ENCODE peak calls at places on chromosome 3, in eight cellular contexts. F is caudate nucleus; T is AG04449; P is HFFc6; N is HEK293T; B is activated CD4-positive, alpha-beta T cell treated with anti-CD3 and anti-CD28 coated beads, Interleukin-2, amount 10 ng/mL, durations not matched to agents 7 days and 5 days; E is NCI-H748 treated with DMSO at 0.1 percent for 48 hours; U is HL-60. G is an unnamed sample.

GRCh38 chr3:25713316-25713967 is 48.7 kb upstream of the TOP2B start:
- DNase-seq in F (no peak), T (no peak), P (no peak), N (no peak), B (no peak), E (no peak), U (no peak), G (no peak)

GRCh38 chr3:112579697-112580096 is 17.9 kb downstream of the SLC35A5 start:
- DNase-seq in F (no peak), T (peak; percentile 16), P (peak; percentile 76), N (no peak), B (no peak), E (no peak), U (no peak), G (no peak)

GRCh38 chr3:128496019-128496601 is 3.1 kb upstream of the GATA2 start:
- DNase-seq in F (no peak), T (no peak), P (no peak), N (no peak), B (no peak), E (no peak), U (no peak), G (no peak)

GRCh38 chr3:197958346-197958745 is 1.7 kb upstream of the LMLN start:
- DNase-seq in F (no peak), T (no peak), P (no peak), N (no peak), B (no peak), E (no peak), U (peak; percentile 26), G (no peak)

GRCh38 chr3:33083958-33084357 is 13.0 kb downstream of the GLB1 start:
- DNase-seq in F (no peak), T (no peak), P (no peak), N (no peak), B (no peak), E (no peak), U (no peak), G (no peak)

GRCh38 chr3:184368116-184368803 is 6.8 kb downstream of the POLR2H start:
- DNase-seq in F (no peak), T (no peak), P (no peak), N (no peak), B (no peak), E (no peak), U (no peak), G (no peak)

GRCh38 chr3:146390967-146391366 is 78.4 kb downstream of the PLSCR2 start:
- DNase-seq in F (no peak), T (peak; percentile 80), P (peak; percentile 49), N (no peak), B (no peak), E (no peak), U (no peak), G (no peak)

GRCh38 chr3:138936763-138937689 is 9.9 kb downstream of the FOXL2 start:
- DNase-seq in F (no peak), T (no peak), P (no peak), N (no peak), B (no peak), E (no peak), U (no peak), G (no peak)

GRCh38 chr3:29410660-29411405 is 130.0 kb downstream of the RBMS3 start:
- DNase-seq in F (no peak), T (no peak), P (no peak), N (no peak), B (no peak), E (no peak), U (no peak), G (no peak)

GRCh38 chr3:20280257-20280656 is 94.3 kb upstream of the SGO1 start:
- DNase-seq in F (no peak), T (no peak), P (no peak), N (no peak), B (peak; percentile 10), E (no peak), U (peak; percentile 80), G (no peak)

GRCh38 chr3:67529337-67529736 is 125.1 kb downstream of the SUCLG2 start:
- DNase-seq in F (no peak), T (no peak), P (no peak), N (no peak), B (no peak), E (no peak), U (no peak), G (no peak)

GRCh38 chr3:69791919-69792399 is 52.7 kb downstream of the MITF start:
- DNase-seq in F (no peak), T (no peak), P (peak; percentile 70), N (peak; percentile 14), B (no peak), E (no peak), U (no peak), G (no peak)

GRCh38 chr3:154294016-154294415 is 30.3 kb downstream of the DHX36 start:
- DNase-seq in F (no peak), T (no peak), P (no peak), N (no peak), B (no peak), E (no peak), U (no peak), G (no peak)

GRCh38 chr3:16132926-16133325 is 41.6 kb upstream of the GALNT15 start:
- DNase-seq in F (no peak), T (no peak), P (no peak), N (no peak), B (no peak), E (no peak), U (no peak), G (no peak)

GRCh38 chr3:113441051-113441770 is at the start of gene CFAP44:
- DNase-seq in F (peak; percentile 77), T (no peak), P (no peak), N (no peak), B (peak; percentile 51), E (no peak), U (no peak), G (no peak)

GRCh38 chr3:39350714-39351113 is 21.2 kb downstream of the CCR8 start:
- DNase-seq in F (no peak), T (no peak), P (no peak), N (no peak), B (no peak), E (no peak), U (no peak), G (no peak)

GRCh38 chr3:178159691-178160090 is 376.5 kb upstream of the KCNMB2 start:
- DNase-seq in F (no peak), T (no peak), P (no peak), N (no peak), B (no peak), E (no peak), U (no peak), G (no peak)